ENCODE peak calls at places on chromosome 4, in ten cellular contexts. Y, I, G, K, E, O, X, N, B and S are unnamed samples.

GRCh38 chr4:122666527-122667245 is 45.8 kb upstream of the IL21 start:
- DNase-seq in Y (peak; percentile 52), I (no peak), G (no peak), K (peak; percentile 93), E (no peak), O (no peak), X (peak; percentile 96), N (no peak), B (peak; percentile 5), S (peak; percentile 79)

GRCh38 chr4:92634891-92635290 is 331.1 kb downstream of the GRID2 start:
- DNase-seq in Y (no peak), I (no peak), G (no peak), K (no peak), E (no peak), O (no peak), X (no peak), N (no peak), B (no peak), S (no peak)

GRCh38 chr4:178275671-178276360 is 833.6 kb upstream of the AGA start:
- DNase-seq in Y (no peak), I (no peak), G (no peak), K (no peak), E (no peak), O (peak; percentile 74), X (no peak), N (no peak), B (no peak), S (no peak)

GRCh38 chr4:169263791-169264392 is 6.9 kb downstream of the SH3RF1 start:
- DNase-seq in Y (no peak), I (no peak), G (peak; percentile 80), K (no peak), E (no peak), O (no peak), X (no peak), N (no peak), B (no peak), S (no peak)

GRCh38 chr4:177718514-177718913 is 276.3 kb upstream of the AGA start:
- DNase-seq in Y (no peak), I (no peak), G (no peak), K (no peak), E (no peak), O (no peak), X (no peak), N (no peak), B (no peak), S (no peak)

GRCh38 chr4:13559414-13559813 is 15.1 kb upstream of the NKX3-2 start:
- DNase-seq in Y (no peak), I (no peak), G (no peak), K (peak; percentile 68), E (no peak), O (no peak), X (peak; percentile 82), N (no peak), B (no peak), S (peak; percentile 39)

GRCh38 chr4:38323141-38323634 is 340.8 kb upstream of the KLF3 start:
- DNase-seq in Y (no peak), I (no peak), G (no peak), K (peak; percentile 75), E (no peak), O (no peak), X (peak; percentile 66), N (no peak), B (no peak), S (no peak)

GRCh38 chr4:8648296-8648695 is 55.7 kb downstream of the CPZ start:
- DNase-seq in Y (no peak), I (no peak), G (no peak), K (no peak), E (no peak), O (no peak), X (no peak), N (no peak), B (no peak), S (no peak)

GRCh38 chr4:155578219-155578618 is 88.4 kb upstream of the GUCY1A1 start:
- DNase-seq in Y (no peak), I (no peak), G (no peak), K (peak; percentile 29), E (no peak), O (no peak), X (no peak), N (no peak), B (no peak), S (no peak)

GRCh38 chr4:115152081-115152480 is 38.7 kb upstream of the NDST4 start:
- DNase-seq in Y (no peak), I (no peak), G (no peak), K (no peak), E (no peak), O (no peak), X (no peak), N (no peak), B (no peak), S (no peak)

GRCh38 chr4:168751263-168752225 is 254.7 kb downstream of the PALLD start:
- DNase-seq in Y (no peak), I (no peak), G (no peak), K (peak; percentile 46), E (no peak), O (no peak), X (peak; percentile 83), N (no peak), B (no peak), S (no peak)

GRCh38 chr4:28868831-28869230 is 1851.3 kb upstream of the PCDH7 start:
- DNase-seq in Y (no peak), I (no peak), G (no peak), K (peak; percentile 27), E (no peak), O (no peak), X (peak; percentile 18), N (no peak), B (no peak), S (no peak)

DNA sequence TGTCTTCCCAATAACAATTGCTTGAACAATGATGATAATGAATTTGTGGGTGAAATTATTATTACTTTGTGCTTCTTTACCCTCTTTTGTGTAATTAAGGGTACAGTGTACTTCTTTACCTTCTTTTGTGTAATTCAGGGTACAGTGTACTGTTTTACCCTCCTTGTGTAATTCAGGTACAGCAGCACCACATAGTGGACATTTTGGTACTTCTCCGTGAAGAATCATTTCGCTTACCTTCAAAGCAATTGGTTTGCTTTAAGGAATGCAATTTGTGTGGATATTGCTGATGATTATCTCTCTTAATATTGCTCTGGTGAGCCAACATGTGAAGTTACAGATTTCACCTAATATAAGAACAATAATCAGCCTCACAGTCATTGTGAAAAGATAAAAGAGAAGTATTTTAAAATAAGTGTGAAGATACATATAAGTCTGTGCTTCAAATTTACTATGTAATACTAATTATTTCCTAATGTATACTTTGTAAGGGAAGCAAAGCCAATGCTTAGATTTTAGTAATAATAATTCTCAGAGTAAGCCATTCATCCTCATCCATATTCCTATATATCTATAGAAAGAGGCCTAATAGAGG is 27.2 kb upstream of the SEC24B start:
- DNase-seq in Y (peak; percentile 59), I (no peak), G (no peak), K (peak; percentile 82), E (peak; percentile 24), O (peak; percentile 65), X (peak; percentile 72), N (peak; percentile 40), B (peak; percentile 4), S (peak; percentile 77)
- TF ChIP-seq CTCF in Y (peak; percentile 82), I (peak; percentile 22), G (peak; percentile 39), K (peak; percentile 77), E (peak; percentile 39), O (peak; percentile 92), X (peak; percentile 71), N (peak; percentile 81), B (peak; percentile 70), S (peak; percentile 61)

GRCh38 chr4:82892467-82892802 is 1.5 kb upstream of the SEC31A start:
- DNase-seq in Y (no peak), I (no peak), G (no peak), K (no peak), E (no peak), O (no peak), X (no peak), N (no peak), B (no peak), S (no peak)
- H3K4me3 ChIP-seq in Y (no peak overlapping the region), I (no peak overlapping the region), G (no peak overlapping the region), K (no peak overlapping the region), E (no peak overlapping the region), O (peak overlapping the region; percentile 98), X (no peak overlapping the region), N (no peak overlapping the region), B (peak overlapping the region; percentile 98), S (no peak overlapping the region)

GRCh38 chr4:128450326-128451120 is 162.9 kb upstream of the PGRMC2 start:
- DNase-seq in Y (no peak), I (no peak), G (no peak), K (no peak), E (no peak), O (no peak), X (no peak), N (no peak), B (no peak), S (no peak)
- TF ChIP-seq CTCF in Y (no peak), I (no peak), G (no peak), K (no peak), E (no peak), O (no peak), X (no peak), N (no peak), B (no peak), S (no peak)

DNA sequence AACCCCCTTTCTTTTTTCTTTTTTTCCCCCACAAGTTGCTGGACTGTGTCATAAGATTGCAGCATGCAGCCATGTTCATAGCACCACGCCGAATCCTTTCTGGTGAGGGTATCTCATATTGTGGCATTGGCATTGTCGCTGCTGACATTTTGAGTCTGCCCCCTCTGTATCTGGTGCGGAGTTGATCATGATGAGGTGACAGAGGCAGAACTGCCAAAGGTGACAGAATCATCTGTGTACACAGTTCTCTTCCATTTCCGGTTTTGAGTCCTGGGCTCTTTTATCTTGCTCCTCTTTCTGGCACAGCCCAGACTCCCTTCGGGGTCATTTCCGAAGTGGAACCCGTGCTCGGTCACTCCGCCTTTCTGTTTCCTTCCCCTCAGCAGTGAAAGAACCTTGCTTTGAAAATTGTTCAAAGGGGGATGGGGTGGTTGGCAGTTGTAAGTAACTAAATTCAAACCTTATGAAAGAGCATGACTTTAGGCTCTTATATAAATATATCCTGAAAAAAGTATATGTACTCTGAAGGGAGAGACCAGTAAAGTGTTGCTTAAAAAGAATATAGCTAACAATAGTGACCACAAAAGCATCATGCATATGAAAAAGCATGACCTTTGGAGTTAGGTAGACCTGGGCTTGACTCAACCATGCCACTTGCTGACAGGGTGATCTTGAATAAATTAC is 55.0 kb upstream of the BMP2K start:
- DNase-seq in Y (no peak), I (no peak), G (peak; percentile 32), K (no peak), E (no peak), O (no peak), X (no peak), N (peak; percentile 31), B (no peak), S (no peak)
- H3K4me3 ChIP-seq in Y (no peak overlapping the region), I (no peak overlapping the region), G (no peak overlapping the region), K (no peak overlapping the region), E (no peak overlapping the region), O (no peak overlapping the region), X (no peak overlapping the region), N (peak overlapping the region; percentile 18), B (no peak overlapping the region), S (no peak overlapping the region)